ENCODE peak calls at places on chromosomes 1 and 21, in seven cellular contexts. One of them, this sample, is unnamed.

GRCh38 chr1:46405724-46406123 is 11.6 kb downstream of the FAAH start:
- DNase-seq in CD4-positive, alpha-beta memory T cell: no peak
- DNase-seq in mesenchymal stem cell: no peak
- DNase-seq in suprapubic skin: no peak
- DNase-seq in IMR-90: no peak
- DNase-seq in Peyer's patch: no peak
- DNase-seq in fibroblast of lung: no peak
- DNase-seq in this sample: no peak

GRCh38 chr1:109011335-109011734 is 30.6 kb downstream of the WDR47 start:
- DNase-seq in suprapubic skin: no peak
- DNase-seq in Peyer's patch: no peak
- DNase-seq in IMR-90: no peak
- DNase-seq in CD4-positive, alpha-beta memory T cell: no peak
- DNase-seq in mesenchymal stem cell: no peak
- DNase-seq in fibroblast of lung: no peak
- DNase-seq in this sample: no peak

GRCh38 chr21:42765656-42766055 is 112.2 kb downstream of the PDE9A start:
- DNase-seq in mesenchymal stem cell: no peak
- DNase-seq in Peyer's patch: no peak
- DNase-seq in IMR-90: no peak
- DNase-seq in CD4-positive, alpha-beta memory T cell: no peak
- DNase-seq in fibroblast of lung: no peak
- DNase-seq in suprapubic skin: no peak
- DNase-seq in this sample: no peak

GRCh38 chr1:12556368-12556930 is 61.6 kb downstream of the DHRS3 start:
- DNase-seq in mesenchymal stem cell: peak; percentile 83
- DNase-seq in CD4-positive, alpha-beta memory T cell: no peak
- DNase-seq in IMR-90: peak; percentile 93
- DNase-seq in fibroblast of lung: peak; percentile 96
- DNase-seq in Peyer's patch: peak; percentile 66
- DNase-seq in suprapubic skin: peak; percentile 77
- DNase-seq in this sample: peak; percentile 84

GRCh38 chr1:8844421-8845063 is 27.1 kb upstream of the RERE start:
- DNase-seq in mesenchymal stem cell: peak; percentile 61
- DNase-seq in Peyer's patch: no peak
- DNase-seq in IMR-90: no peak
- DNase-seq in suprapubic skin: no peak
- DNase-seq in CD4-positive, alpha-beta memory T cell: no peak
- DNase-seq in fibroblast of lung: no peak
- DNase-seq in this sample: no peak

GRCh38 chr1:83810160-83810559 is 188.8 kb downstream of the TTLL7 start:
- DNase-seq in CD4-positive, alpha-beta memory T cell: no peak
- DNase-seq in suprapubic skin: no peak
- DNase-seq in Peyer's patch: no peak
- DNase-seq in mesenchymal stem cell: no peak
- DNase-seq in fibroblast of lung: no peak
- DNase-seq in IMR-90: no peak
- DNase-seq in this sample: no peak

GRCh38 chr1:66305927-66306326 is 228.0 kb upstream of the SGIP1 start:
- DNase-seq in IMR-90: no peak
- DNase-seq in suprapubic skin: no peak
- DNase-seq in fibroblast of lung: no peak
- DNase-seq in CD4-positive, alpha-beta memory T cell: no peak
- DNase-seq in mesenchymal stem cell: no peak
- DNase-seq in Peyer's patch: no peak
- DNase-seq in this sample: no peak

GRCh38 chr21:16102113-16102512 is 372.3 kb downstream of the USP25 start:
- DNase-seq in IMR-90: no peak
- DNase-seq in fibroblast of lung: peak; percentile 68
- DNase-seq in Peyer's patch: no peak
- DNase-seq in suprapubic skin: no peak
- DNase-seq in mesenchymal stem cell: no peak
- DNase-seq in CD4-positive, alpha-beta memory T cell: no peak
- DNase-seq in this sample: no peak

GRCh38 chr1:63041660-63042059 is 257.7 kb downstream of the ATG4C start:
- DNase-seq in mesenchymal stem cell: no peak
- DNase-seq in CD4-positive, alpha-beta memory T cell: no peak
- DNase-seq in fibroblast of lung: no peak
- DNase-seq in IMR-90: no peak
- DNase-seq in Peyer's patch: no peak
- DNase-seq in suprapubic skin: no peak
- DNase-seq in this sample: no peak

GRCh38 chr1:34113362-34113761 is 51.7 kb downstream of the CSMD2 start:
- DNase-seq in fibroblast of lung: no peak
- DNase-seq in IMR-90: no peak
- DNase-seq in CD4-positive, alpha-beta memory T cell: no peak
- DNase-seq in Peyer's patch: no peak
- DNase-seq in mesenchymal stem cell: no peak
- DNase-seq in suprapubic skin: no peak
- DNase-seq in this sample: no peak

GRCh38 chr1:50047916-50048694 is 24.4 kb upstream of the AGBL4 start:
- DNase-seq in CD4-positive, alpha-beta memory T cell: no peak
- DNase-seq in IMR-90: no peak
- DNase-seq in mesenchymal stem cell: no peak
- DNase-seq in suprapubic skin: no peak
- DNase-seq in fibroblast of lung: no peak
- DNase-seq in Peyer's patch: no peak
- DNase-seq in this sample: no peak

GRCh38 chr21:18023099-18023498 is 203.9 kb upstream of the C21orf91 start:
- DNase-seq in suprapubic skin: no peak
- DNase-seq in mesenchymal stem cell: no peak
- DNase-seq in IMR-90: no peak
- DNase-seq in Peyer's patch: no peak
- DNase-seq in fibroblast of lung: no peak
- DNase-seq in CD4-positive, alpha-beta memory T cell: no peak
- DNase-seq in this sample: no peak

GRCh38 chr1:153728305-153729066 is 636 bp downstream of the INTS3 start:
- DNase-seq in mesenchymal stem cell: peak; percentile 57
- DNase-seq in Peyer's patch: peak; percentile 53
- DNase-seq in suprapubic skin: peak; percentile 74
- DNase-seq in CD4-positive, alpha-beta memory T cell: no peak
- DNase-seq in IMR-90: peak; percentile 48
- DNase-seq in fibroblast of lung: peak; percentile 56
- DNase-seq in this sample: peak; percentile 60

GRCh38 chr1:82226198-82226505 is 425.4 kb downstream of the ADGRL2 start:
- DNase-seq in suprapubic skin: no peak
- DNase-seq in mesenchymal stem cell: peak; percentile 45
- DNase-seq in IMR-90: no peak
- DNase-seq in fibroblast of lung: no peak
- DNase-seq in CD4-positive, alpha-beta memory T cell: no peak
- DNase-seq in Peyer's patch: no peak
- DNase-seq in this sample: no peak

GRCh38 chr1:184840596-184840995 is 85.9 kb upstream of the EDEM3 start:
- DNase-seq in fibroblast of lung: no peak
- DNase-seq in mesenchymal stem cell: no peak
- DNase-seq in IMR-90: no peak
- DNase-seq in CD4-positive, alpha-beta memory T cell: peak; percentile 90
- DNase-seq in Peyer's patch: no peak
- DNase-seq in suprapubic skin: no peak
- DNase-seq in this sample: no peak

GRCh38 chr1:94096797-94097549 is 24.0 kb downstream of the ABCA4 start:
- DNase-seq in CD4-positive, alpha-beta memory T cell: no peak
- DNase-seq in suprapubic skin: no peak
- DNase-seq in IMR-90: peak; percentile 71
- DNase-seq in fibroblast of lung: peak; percentile 35
- DNase-seq in Peyer's patch: no peak
- DNase-seq in mesenchymal stem cell: peak; percentile 41
- DNase-seq in this sample: peak; percentile 73

GRCh38 chr1:111769517-111770146 is 13.9 kb downstream of the DDX20 start:
- DNase-seq in Peyer's patch: peak; percentile 72
- DNase-seq in IMR-90: peak; percentile 78
- DNase-seq in mesenchymal stem cell: peak; percentile 84
- DNase-seq in fibroblast of lung: peak; percentile 54
- DNase-seq in CD4-positive, alpha-beta memory T cell: peak; percentile 64
- DNase-seq in suprapubic skin: no peak
- DNase-seq in this sample: no peak

GRCh38 chr1:111768023-111768422 is 12.3 kb downstream of the DDX20 start:
- DNase-seq in mesenchymal stem cell: no peak
- DNase-seq in fibroblast of lung: no peak
- DNase-seq in CD4-positive, alpha-beta memory T cell: no peak
- DNase-seq in Peyer's patch: no peak
- DNase-seq in IMR-90: no peak
- DNase-seq in suprapubic skin: no peak
- DNase-seq in this sample: no peak

GRCh38 chr1:111770916-111771315 is 15.2 kb downstream of the DDX20 start:
- DNase-seq in IMR-90: peak; percentile 16
- DNase-seq in suprapubic skin: no peak
- DNase-seq in fibroblast of lung: no peak
- DNase-seq in mesenchymal stem cell: peak; percentile 45
- DNase-seq in CD4-positive, alpha-beta memory T cell: no peak
- DNase-seq in Peyer's patch: no peak
- DNase-seq in this sample: no peak

DNA sequence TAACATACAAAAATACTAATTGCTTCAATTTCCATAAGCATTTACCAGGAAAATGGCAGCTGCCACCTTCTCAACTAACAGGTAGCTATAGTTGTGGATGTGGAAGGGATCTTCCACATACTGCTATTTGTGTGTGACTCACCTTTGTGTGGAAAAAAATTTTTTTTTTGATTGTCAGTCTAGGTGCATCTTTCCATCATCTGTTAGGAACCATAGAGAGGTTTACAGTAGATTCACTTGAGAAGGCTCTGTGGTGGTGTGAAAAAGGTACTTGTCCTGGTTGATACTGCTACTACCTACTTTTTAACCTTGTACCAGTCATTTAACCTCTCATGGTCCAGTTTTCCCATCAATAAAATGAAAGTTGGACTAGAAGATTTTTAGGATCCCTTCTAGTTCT is 12.9 kb downstream of the DDX20 start:
- DNase-seq in Peyer's patch: no peak
- DNase-seq in suprapubic skin: no peak
- DNase-seq in IMR-90: no peak
- DNase-seq in fibroblast of lung: no peak
- DNase-seq in mesenchymal stem cell: no peak
- DNase-seq in CD4-positive, alpha-beta memory T cell: no peak
- DNase-seq in this sample: no peak
- H3K27ac ChIP-seq in Peyer's patch: no peak overlapping the region
- H3K27ac ChIP-seq in suprapubic skin: no peak overlapping the region
- H3K27ac ChIP-seq in IMR-90: no peak overlapping the region
- H3K27ac ChIP-seq in fibroblast of lung: no peak overlapping the region
- H3K27ac ChIP-seq in mesenchymal stem cell: peak overlapping the region; percentile 38
- H3K27ac ChIP-seq in CD4-positive, alpha-beta memory T cell: no peak overlapping the region
- H3K27ac ChIP-seq in this sample: no peak overlapping the region

DNA sequence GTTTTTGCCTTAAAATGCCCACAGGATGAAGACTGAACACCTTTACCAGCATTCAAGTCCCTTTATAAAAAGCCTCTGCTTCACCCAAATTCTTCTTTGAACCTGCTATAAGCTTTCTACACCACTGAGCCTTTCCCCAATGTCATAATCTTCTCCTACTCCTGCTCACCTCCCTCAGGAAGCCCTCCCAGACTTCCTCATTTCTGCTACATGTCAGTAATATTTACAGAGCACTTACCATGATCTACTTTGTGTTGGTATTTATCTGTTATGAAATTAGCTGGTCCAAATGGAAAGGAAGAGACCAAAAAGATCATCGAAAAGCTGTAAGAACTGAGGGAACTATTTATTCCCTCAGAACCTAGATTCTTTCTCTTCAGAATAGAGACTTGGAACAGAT is 8.5 kb downstream of the OVGP1 start:
- DNase-seq in mesenchymal stem cell: no peak
- DNase-seq in fibroblast of lung: no peak
- DNase-seq in Peyer's patch: no peak
- DNase-seq in CD4-positive, alpha-beta memory T cell: no peak
- DNase-seq in suprapubic skin: no peak
- DNase-seq in IMR-90: no peak
- DNase-seq in this sample: no peak
- H3K4me1 ChIP-seq in mesenchymal stem cell: peaks cover 9% of the 10 kb centered on the region
- H3K4me1 ChIP-seq in fibroblast of lung: no peaks in the 10 kb centered on the region
- H3K4me1 ChIP-seq in Peyer's patch: no peaks in the 10 kb centered on the region
- H3K4me1 ChIP-seq in CD4-positive, alpha-beta memory T cell: no peaks in the 10 kb centered on the region
- H3K4me1 ChIP-seq in suprapubic skin: no peaks in the 10 kb centered on the region
- H3K4me1 ChIP-seq in IMR-90: peaks cover 5% of the 10 kb centered on the region
- H3K4me1 ChIP-seq in this sample: no peaks in the 10 kb centered on the region

GRCh38 chr1:198269352-198269940 is 112.6 kb downstream of the NEK7 start:
- DNase-seq in IMR-90: no peak
- DNase-seq in CD4-positive, alpha-beta memory T cell: no peak
- DNase-seq in fibroblast of lung: peak; percentile 44
- DNase-seq in mesenchymal stem cell: no peak
- DNase-seq in suprapubic skin: no peak
- DNase-seq in Peyer's patch: no peak
- DNase-seq in this sample: no peak

GRCh38 chr1:198270421-198270820 is 113.6 kb downstream of the NEK7 start:
- DNase-seq in fibroblast of lung: no peak
- DNase-seq in suprapubic skin: no peak
- DNase-seq in Peyer's patch: no peak
- DNase-seq in IMR-90: no peak
- DNase-seq in mesenchymal stem cell: no peak
- DNase-seq in CD4-positive, alpha-beta memory T cell: no peak
- DNase-seq in this sample: no peak

GRCh38 chr1:198273901-198274300 is 117.1 kb downstream of the NEK7 start:
- DNase-seq in Peyer's patch: no peak
- DNase-seq in IMR-90: no peak
- DNase-seq in mesenchymal stem cell: no peak
- DNase-seq in CD4-positive, alpha-beta memory T cell: no peak
- DNase-seq in fibroblast of lung: no peak
- DNase-seq in suprapubic skin: no peak
- DNase-seq in this sample: no peak

GRCh38 chr1:198272492-198272891 is 115.7 kb downstream of the NEK7 start:
- DNase-seq in suprapubic skin: no peak
- DNase-seq in Peyer's patch: no peak
- DNase-seq in CD4-positive, alpha-beta memory T cell: no peak
- DNase-seq in mesenchymal stem cell: peak; percentile 18
- DNase-seq in IMR-90: peak; percentile 62
- DNase-seq in fibroblast of lung: peak; percentile 80
- DNase-seq in this sample: no peak

DNA sequence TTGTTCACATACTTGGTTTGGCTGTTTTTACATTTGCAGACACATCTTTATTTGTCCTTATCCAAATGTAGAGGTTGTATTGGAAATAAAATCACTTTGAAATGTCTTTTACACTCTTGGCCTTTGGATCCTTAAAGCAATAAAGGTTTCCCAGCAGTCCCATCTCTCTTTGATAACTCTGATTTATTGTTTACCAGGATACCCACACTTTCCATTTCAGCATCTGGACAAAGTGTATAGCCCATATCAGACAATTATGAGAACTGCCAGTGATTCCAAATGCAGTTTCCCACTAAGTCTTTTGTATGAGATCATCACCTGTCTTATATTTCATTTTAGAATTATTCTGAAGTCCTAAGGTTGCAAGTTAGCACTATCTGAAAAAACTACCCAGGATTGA is 114.7 kb downstream of the NEK7 start:
- DNase-seq in IMR-90: no peak
- DNase-seq in fibroblast of lung: no peak
- DNase-seq in CD4-positive, alpha-beta memory T cell: no peak
- DNase-seq in suprapubic skin: no peak
- DNase-seq in Peyer's patch: no peak
- DNase-seq in mesenchymal stem cell: no peak
- DNase-seq in this sample: no peak
- H3K27ac ChIP-seq in IMR-90: no peak overlapping the region
- H3K27ac ChIP-seq in fibroblast of lung: no peak overlapping the region
- H3K27ac ChIP-seq in CD4-positive, alpha-beta memory T cell: no peak overlapping the region
- H3K27ac ChIP-seq in suprapubic skin: no peak overlapping the region
- H3K27ac ChIP-seq in Peyer's patch: no peak overlapping the region
- H3K27ac ChIP-seq in mesenchymal stem cell: no peak overlapping the region
- H3K27ac ChIP-seq in this sample: no peak overlapping the region

DNA sequence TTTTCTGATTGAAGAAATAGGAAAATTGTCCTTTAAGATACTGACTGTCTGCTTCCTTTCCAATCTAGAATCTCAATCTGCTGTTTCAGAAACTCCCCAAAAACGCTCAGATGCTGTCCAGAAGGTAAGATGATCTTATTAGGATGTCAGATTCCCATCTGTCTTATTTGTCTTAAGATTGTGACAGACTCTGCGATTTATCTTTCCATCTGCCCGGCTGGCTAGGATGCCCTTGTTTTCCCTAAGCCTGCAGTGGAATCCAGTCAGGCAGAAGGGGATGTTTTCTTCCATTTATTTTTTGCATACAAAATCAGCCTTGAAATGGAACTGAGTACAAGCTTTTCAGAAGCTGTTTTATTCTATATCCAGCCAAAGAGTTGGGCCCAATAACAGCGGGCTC is 96.5 kb downstream of the FMN2 start:
- DNase-seq in suprapubic skin: no peak
- DNase-seq in mesenchymal stem cell: no peak
- DNase-seq in fibroblast of lung: no peak
- DNase-seq in Peyer's patch: no peak
- DNase-seq in IMR-90: no peak
- DNase-seq in CD4-positive, alpha-beta memory T cell: no peak
- DNase-seq in this sample: no peak
- H3K4me1 ChIP-seq in suprapubic skin: no peaks in the 10 kb centered on the region
- H3K4me1 ChIP-seq in mesenchymal stem cell: peaks cover 1% of the 10 kb centered on the region
- H3K4me1 ChIP-seq in fibroblast of lung: no peaks in the 10 kb centered on the region
- H3K4me1 ChIP-seq in Peyer's patch: no peaks in the 10 kb centered on the region
- H3K4me1 ChIP-seq in IMR-90: no peaks in the 10 kb centered on the region
- H3K4me1 ChIP-seq in CD4-positive, alpha-beta memory T cell: no peaks in the 10 kb centered on the region
- H3K4me1 ChIP-seq in this sample: no peaks in the 10 kb centered on the region